ENCODE peak calls at places on chromosomes 12 and 14, in five cellular contexts. Q is GM12878, G is HepG2, Z is K562, E is H1. L is an unnamed sample.

GRCh38 chr12:113797535-113797868 is 168.6 kb downstream of the RBM19 start:
- DNase-seq in Z (no peak), E (no peak), G (no peak), Q (no peak), L (no peak)

GRCh38 chr14:53894456-53894855 is 62.2 kb downstream of the BMP4 start:
- DNase-seq in G (no peak), Z (no peak), Q (no peak), E (no peak), L (peak; percentile 6)

GRCh38 chr12:98939350-98939749 is 294.3 kb downstream of the APAF1 start:
- DNase-seq in E (no peak), G (peak; percentile 2), Z (no peak), Q (no peak), L (no peak)

GRCh38 chr12:102021540-102022246 is 40.1 kb downstream of the WASHC3 start:
- DNase-seq in G (no peak), Q (no peak), E (no peak), Z (no peak), L (no peak)

GRCh38 chr12:68067762-68068376 is 78.6 kb downstream of the IFNG-AS1 start:
- DNase-seq in Z (peak; percentile 10), Q (no peak), E (no peak), G (peak; percentile 11), L (no peak)

GRCh38 chr14:65832431-65833253 is 420.1 kb downstream of the FUT8 start:
- DNase-seq in G (peak; percentile 5), Z (no peak), E (no peak), Q (no peak), L (no peak)

GRCh38 chr12:2957816-2958431 is 1.3 kb upstream of the TEAD4 start:
- DNase-seq in Q (no peak), G (no peak), Z (no peak), E (no peak), L (no peak)

GRCh38 chr12:9378430-9378835 is 170.2 kb upstream of the PZP start:
- DNase-seq in Z (peak; percentile 17), G (peak; percentile 50), E (no peak), Q (no peak), L (no peak)

GRCh38 chr12:65229441-65229840 is 49.0 kb upstream of the MSRB3 start:
- DNase-seq in E (no peak), Q (no peak), G (no peak), Z (no peak), L (no peak)

GRCh38 chr14:68146812-68147211 is 327.2 kb downstream of the RAD51B start:
- DNase-seq in Z (no peak), E (no peak), Q (no peak), G (no peak), L (no peak)

GRCh38 chr12:123384318-123384993 is 524 bp downstream of the KMT5A start:
- DNase-seq in Z (peak; percentile 35), G (no peak), Q (no peak), E (peak; percentile 56), L (no peak)
- TF ChIP-seq TAF1 in Z (no peak), G (no peak), Q (no peak), E (no peak), L (no peak)

DNA sequence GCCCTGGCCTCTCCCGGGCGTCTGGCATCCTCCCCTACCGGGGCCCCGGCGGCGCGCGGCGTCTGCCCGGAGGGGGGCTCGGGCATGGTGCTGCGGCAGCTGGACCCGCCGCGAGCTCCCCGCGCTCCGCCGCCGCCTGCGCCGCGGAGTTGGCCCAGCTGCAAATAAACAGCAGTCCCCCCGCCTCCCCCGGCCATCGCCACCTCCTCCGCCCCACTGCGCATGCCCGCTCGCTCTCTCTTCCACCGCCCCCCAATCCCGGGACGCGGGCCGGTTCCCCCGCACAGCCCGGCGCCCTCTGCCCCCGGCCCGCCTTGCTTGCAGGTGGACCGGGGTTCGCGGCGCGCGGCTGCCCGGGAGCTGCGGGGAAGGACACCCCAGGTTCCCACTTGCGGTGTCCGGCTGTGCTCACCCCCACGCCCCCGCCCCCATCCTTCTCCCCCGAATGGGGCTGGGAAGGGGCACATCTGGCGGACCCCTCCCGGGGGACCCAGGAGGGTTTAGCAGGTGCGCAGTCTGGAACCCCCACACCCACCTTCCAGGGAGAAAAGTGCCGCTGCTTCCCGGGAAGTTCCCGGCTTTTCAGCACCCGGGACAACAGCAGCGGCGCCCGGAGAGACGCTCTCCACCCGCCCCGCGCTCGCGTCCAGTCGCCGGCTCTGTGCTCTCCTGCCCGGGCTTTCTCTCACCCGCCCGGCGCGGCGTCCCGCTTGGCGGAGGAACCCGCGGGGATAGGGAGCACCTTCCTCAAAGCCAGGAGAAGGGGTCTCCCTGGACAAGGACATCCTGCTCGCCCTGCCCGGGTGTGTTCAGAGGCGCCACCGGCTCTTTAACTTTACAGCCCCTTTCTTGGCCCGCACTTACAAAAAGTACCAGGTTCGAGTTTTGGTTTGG is at the start of gene TMTC1:
- DNase-seq in Z (no peak), E (peak; percentile 87), G (no peak), Q (no peak), L (peak; percentile 5)
- TF ChIP-seq POLR2A in Z (no peak), E (peak; percentile 46), G (no peak), Q (no peak), L (no peak)

GRCh38 chr14:54981698-54982097 is 45.2 kb downstream of the WDHD1 start:
- DNase-seq in Q (no peak), Z (no peak), E (no peak), G (no peak), L (no peak)

DNA sequence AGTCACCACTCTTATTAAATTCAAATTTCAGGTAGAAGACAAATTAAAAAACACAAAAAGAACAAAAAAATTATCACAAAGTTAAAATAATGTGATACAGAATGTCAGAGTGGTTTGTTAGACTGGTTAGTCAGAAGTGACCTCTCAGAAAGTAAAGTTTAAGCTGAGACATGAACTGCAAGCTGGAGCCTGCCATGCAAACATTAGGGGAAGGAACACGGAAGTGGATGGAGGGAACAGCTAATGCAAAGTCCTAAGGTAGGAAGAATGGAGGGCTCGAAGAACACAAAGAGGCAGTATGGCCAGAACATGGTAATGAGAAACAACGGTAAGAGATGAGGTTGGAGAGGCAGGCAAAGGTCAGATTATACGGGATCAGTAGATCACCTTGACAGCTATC is 41.7 kb downstream of the WDHD1 start:
- DNase-seq in Z (no peak), G (no peak), Q (no peak), E (no peak), L (no peak)
- TF ChIP-seq POLR2AphosphoS5 in Z (no peak), G (no peak), Q (no peak), E (no peak), L (no peak)

GRCh38 chr12:57755454-57756372 is 810 bp downstream of the MARCHF9 start:
- DNase-seq in Q (no peak), E (peak; percentile 67), Z (peak; percentile 60), G (no peak), L (no peak)

GRCh38 chr12:57757771-57758170 is 2.9 kb downstream of the MARCHF9 start:
- DNase-seq in G (no peak), Q (no peak), E (no peak), Z (no peak), L (no peak)

GRCh38 chr12:57754411-57755193 is at the start of gene MARCHF9:
- DNase-seq in G (no peak), Q (no peak), E (peak; percentile 81), Z (peak; percentile 86), L (peak; percentile 73)

GRCh38 chr12:57755194-57755453 is 221 bp downstream of the MARCHF9 start:
- DNase-seq in Q (no peak), G (no peak), Z (no peak), E (no peak), L (no peak)

GRCh38 chr12:57756406-57757341 is 1.8 kb downstream of the MARCHF9 start:
- DNase-seq in Q (no peak), G (no peak), Z (peak; percentile 72), E (peak; percentile 88), L (peak; percentile 79)
- TF ChIP-seq TAF1 in Q (no peak), G (no peak), Z (no peak), E (no peak), L (no peak)

DNA sequence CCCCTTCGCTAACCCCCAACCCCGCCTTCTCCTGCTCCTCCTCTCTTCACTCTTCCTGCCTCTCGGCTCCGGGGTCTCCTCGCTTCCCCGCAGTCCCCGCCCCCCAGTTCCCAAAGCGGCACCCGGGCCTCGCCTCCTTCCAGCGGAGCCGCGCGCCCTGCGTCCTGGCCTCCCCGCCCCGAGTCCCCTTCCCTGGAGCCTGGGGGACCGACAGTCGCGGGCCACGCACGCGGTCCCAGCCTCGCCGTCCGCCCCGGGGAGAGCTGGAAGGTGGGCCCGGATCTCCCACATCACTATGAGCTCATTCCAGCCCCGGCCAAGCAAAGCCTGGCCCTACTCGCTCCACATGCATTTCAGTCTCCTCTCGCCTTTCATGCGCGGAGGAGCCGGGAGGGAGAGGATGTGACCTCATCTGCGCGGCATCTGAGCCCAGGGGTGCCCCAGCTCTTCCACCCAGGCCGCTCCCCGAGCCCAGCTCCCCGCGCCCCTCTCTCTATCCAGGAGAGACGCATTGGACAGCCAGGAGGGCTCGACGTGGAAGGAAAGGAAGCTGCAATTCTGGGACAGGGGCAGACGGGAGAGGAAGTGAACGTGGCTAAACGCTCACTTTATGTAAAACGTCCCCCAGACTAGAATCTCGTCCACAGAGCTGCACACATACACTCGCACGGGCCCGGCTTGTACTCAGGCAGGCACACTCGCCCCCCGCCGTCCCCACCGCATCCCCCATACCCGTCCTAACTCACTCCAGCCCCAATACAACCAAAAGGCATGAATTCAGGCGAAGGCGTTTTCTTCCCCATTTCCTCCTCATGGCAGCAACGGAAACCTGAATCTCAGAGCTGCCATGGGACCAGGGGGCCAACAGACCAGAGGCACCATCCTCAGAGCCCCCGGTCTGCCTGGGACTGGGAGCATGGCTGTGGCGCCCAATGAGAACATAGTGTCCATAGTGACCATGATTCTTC is 108.7 kb upstream of the CCND2 start:
- DNase-seq in Q (no peak), Z (no peak), G (no peak), E (peak; percentile 78), L (peak; percentile 62)
- TF ChIP-seq POLR2A in Q (peak; percentile 82), Z (no peak), G (no peak), E (no peak), L (peak; percentile 69)

L was measured in GM12892.